ENCODE peak calls at places on chromosomes 4 and X, in ten cellular contexts. M, C, A, E, Y, D, P, H, K and X are unnamed samples.
A peak's percentile ranks its signal among the peaks of the same experiment; 100 is the strongest.

GRCh38 chr4:113960684-113961321 is 18.6 kb downstream of the ARSJ start:
- DNase-seq in C (no peak), A (no peak), K (no peak), D (no peak), Y (no peak), H (no peak), M (no peak), E (no peak), P (peak; percentile 65), X (no peak)

GRCh38 chr4:34676390-34676789 is 1567.9 kb downstream of the ARAP2 start:
- DNase-seq in M (no peak), E (peak; percentile 10), K (no peak), H (no peak), P (no peak), Y (no peak), A (no peak), C (no peak), D (no peak), X (no peak)

GRCh38 chrX:16828126-16828908 is 41.8 kb downstream of the RBBP7 start:
- DNase-seq in C (peak; percentile 81), M (peak; percentile 44), A (peak; percentile 88), D (peak; percentile 93), E (peak; percentile 36), P (peak; percentile 66), Y (no peak), K (no peak), H (no peak), X (no peak)

GRCh38 chr4:168815373-168816345 is 194.4 kb downstream of the CBR4 start:
- DNase-seq in P (peak; percentile 75), E (no peak), A (no peak), K (no peak), C (peak; percentile 70), H (no peak), M (peak; percentile 86), Y (no peak), D (peak; percentile 86), X (no peak)

GRCh38 chrX:113389846-113390245 is 549.2 kb upstream of the AMOT start:
- DNase-seq in D (no peak), Y (no peak), E (no peak), C (no peak), K (no peak), P (no peak), M (no peak), H (no peak), A (peak; percentile 12), X (no peak)

GRCh38 chrX:154457491-154458115 is 478 bp upstream of the PLXNA3 start:
- DNase-seq in E (no peak), A (no peak), M (no peak), P (no peak), K (peak; percentile 48), H (peak; percentile 45), C (no peak), Y (no peak), D (no peak), X (no peak)

GRCh38 chr4:94741304-94741703 is 16.5 kb upstream of the BMPR1B start:
- DNase-seq in C (no peak), K (no peak), Y (no peak), H (no peak), E (no peak), D (peak; percentile 16), M (peak; percentile 15), A (peak; percentile 34), P (no peak), X (no peak)

GRCh38 chr4:20273793-20274192 is 22.1 kb downstream of the SLIT2 start:
- DNase-seq in K (no peak), E (no peak), M (no peak), A (no peak), Y (no peak), H (no peak), D (peak; percentile 87), C (no peak), P (no peak), X (no peak)

GRCh38 chrX:109856974-109857373 is 123.9 kb upstream of the ACSL4 start:
- DNase-seq in A (peak; percentile 55), Y (no peak), C (no peak), M (no peak), H (no peak), K (no peak), P (peak; percentile 66), D (peak; percentile 14), E (peak; percentile 18), X (no peak)

DNA sequence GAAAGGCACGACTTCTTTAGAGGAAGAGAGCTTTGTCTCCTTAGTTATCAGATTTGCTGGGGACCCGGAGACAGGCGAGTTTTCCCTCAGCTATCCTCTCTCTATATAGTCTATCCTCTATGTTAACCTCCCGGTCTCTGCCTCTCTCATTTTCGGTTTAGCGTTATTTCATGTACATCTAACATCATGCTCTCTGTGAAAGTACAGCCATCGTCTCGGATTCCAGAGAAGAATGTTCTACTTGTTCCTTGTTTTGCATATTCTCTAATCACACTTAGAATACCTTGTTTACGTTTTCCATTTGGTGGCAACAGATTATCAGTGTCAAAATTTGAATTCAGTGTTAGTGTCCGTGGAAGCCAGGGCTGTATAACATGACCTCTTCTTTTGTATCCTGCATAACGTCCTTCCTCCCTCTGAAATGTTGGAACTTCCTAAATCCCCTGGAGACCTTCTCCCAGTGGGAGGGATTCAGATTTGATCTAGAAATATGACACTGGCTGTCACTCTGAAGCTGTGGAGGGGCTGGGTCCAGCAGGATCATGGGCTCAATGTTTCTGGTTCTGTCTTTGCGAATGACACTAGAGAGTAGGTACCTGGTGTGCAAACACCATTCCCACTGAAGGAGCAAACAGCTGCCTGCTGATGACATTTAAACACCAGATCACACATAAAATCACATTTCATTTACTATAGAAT is 725 bp upstream of the CXCL3 start:
- DNase-seq in P (peak; percentile 51), E (no peak), A (peak; percentile 54), D (peak; percentile 13), Y (no peak), H (no peak), M (no peak), K (no peak), C (no peak), X (no peak)
- TF ChIP-seq CTCF in P (no peak), E (no peak), A (no peak), D (no peak), Y (no peak), H (no peak), M (no peak), K (no peak), C (no peak), X (no peak)

GRCh38 chrX:108304210-108304609 is 134.0 kb downstream of the COL4A6 start:
- DNase-seq in K (no peak), P (peak; percentile 30), A (peak; percentile 22), M (no peak), E (no peak), Y (no peak), D (peak; percentile 20), C (no peak), H (no peak), X (no peak)
- H3K4me3 ChIP-seq in K (no peak overlapping the region), P (no peak overlapping the region), A (no peak overlapping the region), M (no peak overlapping the region), E (no peak overlapping the region), Y (no peak overlapping the region), D (no peak overlapping the region), C (no peak overlapping the region), H (no peak overlapping the region), X (no peak overlapping the region)

GRCh38 chr4:98833384-98833783 is 95.5 kb downstream of the EIF4E start:
- DNase-seq in H (no peak), D (no peak), P (no peak), C (no peak), M (no peak), A (no peak), E (no peak), K (no peak), Y (no peak), X (no peak)

GRCh38 chr4:98827661-98828060 is 101.3 kb downstream of the EIF4E start:
- DNase-seq in D (no peak), Y (no peak), H (no peak), C (no peak), M (no peak), A (no peak), P (no peak), E (no peak), K (no peak), X (no peak)

GRCh38 chr4:98828801-98829200 is 100.1 kb downstream of the EIF4E start:
- DNase-seq in A (peak; percentile 8), D (peak; percentile 3), P (no peak), Y (no peak), M (no peak), C (no peak), E (peak; percentile 23), H (peak; percentile 27), K (no peak), X (no peak)
- TF ChIP-seq CTCF in A (no peak), D (no peak), P (no peak), Y (no peak), M (peak; percentile 8), C (no peak), E (peak; percentile 11), H (no peak), K (no peak), X (peak; percentile 13)

GRCh38 chr4:165301833-165302232 is 25.6 kb upstream of the MSMO1 start:
- DNase-seq in A (peak; percentile 40), M (no peak), P (peak; percentile 26), H (no peak), C (no peak), Y (no peak), E (no peak), K (no peak), D (peak; percentile 28), X (no peak)
- H3K4me3 ChIP-seq in A (no peak overlapping the region), M (peak overlapping the region; percentile 42), P (peak overlapping the region; percentile 13), H (no peak overlapping the region), C (peak overlapping the region; percentile 22), Y (peak overlapping the region; percentile 24), E (peak overlapping the region; percentile 16), K (peak overlapping the region; percentile 38), D (peak overlapping the region; percentile 52), X (no peak overlapping the region)

DNA sequence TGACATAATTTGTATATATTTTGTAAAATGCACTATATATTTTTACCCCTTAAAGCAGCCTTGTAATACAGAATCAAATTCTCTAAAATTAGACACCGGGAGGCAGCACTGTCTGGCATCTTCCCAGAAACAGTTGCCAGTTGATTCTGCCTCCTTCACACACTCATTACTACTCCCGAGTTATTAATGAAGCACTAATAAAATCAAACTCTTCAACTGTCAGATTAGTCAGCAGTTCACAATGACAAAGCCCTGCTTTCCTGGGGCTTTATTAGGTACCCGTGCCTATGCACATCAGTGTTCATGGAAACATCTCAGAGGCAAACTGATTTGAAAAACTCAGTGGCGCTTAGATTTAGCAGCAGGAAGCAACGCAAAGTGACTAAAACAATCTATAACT is 103.5 kb upstream of the VEGFC start:
- DNase-seq in K (no peak), H (no peak), Y (no peak), M (no peak), P (no peak), D (no peak), A (no peak), E (no peak), C (no peak), X (no peak)
- TF ChIP-seq CTCF in K (no peak), H (no peak), Y (no peak), M (no peak), P (no peak), D (no peak), A (no peak), E (no peak), C (no peak), X (no peak)

DNA sequence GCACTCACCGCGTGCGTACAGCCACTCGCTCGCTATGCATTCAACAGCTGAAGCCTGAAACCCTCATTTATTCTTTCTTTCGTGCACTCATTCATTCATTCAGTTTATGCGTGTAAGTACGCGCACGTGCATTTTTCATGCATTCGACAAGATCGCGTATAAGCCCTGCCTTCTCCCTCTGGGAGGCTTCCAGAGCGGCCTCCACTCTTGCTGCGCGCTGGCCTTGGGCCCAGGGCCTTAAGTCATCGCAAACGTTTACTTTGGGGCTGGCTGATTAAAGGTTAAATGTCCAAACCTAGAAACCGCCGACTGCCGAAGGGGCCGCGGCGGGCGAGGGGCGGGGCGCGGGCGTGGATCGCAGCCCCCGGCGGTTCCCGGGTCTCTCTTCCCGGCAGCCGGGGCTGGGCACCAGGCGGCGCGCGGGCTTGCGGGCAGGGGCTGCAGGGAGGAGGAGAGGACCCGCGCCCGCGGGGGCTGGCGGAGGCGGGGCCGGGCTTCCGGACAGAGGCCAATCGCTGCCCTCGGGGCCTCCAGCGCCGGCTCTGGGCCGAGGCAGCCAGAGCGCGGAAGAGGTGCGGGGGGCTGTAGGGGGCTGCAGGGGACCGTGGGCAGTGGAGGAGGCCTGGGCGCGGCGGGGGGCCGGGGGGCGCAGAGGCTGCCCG is at the start of gene GYG2:
- DNase-seq in A (peak; percentile 14), M (no peak), E (peak; percentile 56), C (no peak), P (no peak), D (peak; percentile 39), K (peak; percentile 57), Y (no peak), H (peak; percentile 65), X (no peak)
- H3K4me3 ChIP-seq in A (peak within 1 kb of the TSS; percentile 42), M (peak within 1 kb of the TSS; percentile 56), E (peak within 1 kb of the TSS; percentile 69), C (peak within 1 kb of the TSS; percentile 51), P (no peak within 1 kb of the TSS), D (peak within 1 kb of the TSS; percentile 46), K (peak within 1 kb of the TSS; percentile 66), Y (peak within 1 kb of the TSS; percentile 56), H (peak within 1 kb of the TSS; percentile 32), X (peak within 1 kb of the TSS; percentile 37)